ENCODE peak calls at places on chromosome 22, in six cellular contexts. One of them, this sample, is unnamed.
A peak's percentile ranks its signal among the peaks of the same experiment; 100 is the strongest.

GRCh38 chr22:29388759-29389090 is 355 bp upstream of the AP1B1 start:
- DNase-seq in cardiac muscle cell: no peak
- DNase-seq in esophagus muscularis mucosa: no peak
- DNase-seq in gastrocnemius medialis: no peak
- DNase-seq in left ventricle myocardium inferior: no peak
- DNase-seq in H9: no peak
- DNase-seq in this sample: no peak

GRCh38 chr22:21754523-21755128 is 19.0 kb upstream of the YPEL1 start:
- DNase-seq in cardiac muscle cell: no peak
- DNase-seq in esophagus muscularis mucosa: no peak
- DNase-seq in gastrocnemius medialis: peak; percentile 27
- DNase-seq in left ventricle myocardium inferior: peak; percentile 28
- DNase-seq in H9: no peak
- DNase-seq in this sample: no peak

GRCh38 chr22:41030891-41031290 is 61.5 kb upstream of the EP300 start:
- DNase-seq in cardiac muscle cell: no peak
- DNase-seq in esophagus muscularis mucosa: no peak
- DNase-seq in gastrocnemius medialis: no peak
- DNase-seq in left ventricle myocardium inferior: no peak
- DNase-seq in H9: no peak
- DNase-seq in this sample: no peak

GRCh38 chr22:49788492-49788891 is 39.2 kb downstream of the BRD1 start:
- DNase-seq in cardiac muscle cell: no peak
- DNase-seq in esophagus muscularis mucosa: no peak
- DNase-seq in gastrocnemius medialis: peak; percentile 69
- DNase-seq in left ventricle myocardium inferior: peak; percentile 79
- DNase-seq in H9: no peak
- DNase-seq in this sample: peak; percentile 78

GRCh38 chr22:32996702-32997101 is 61.5 kb downstream of the SYN3 start:
- DNase-seq in cardiac muscle cell: no peak
- DNase-seq in esophagus muscularis mucosa: peak; percentile 95
- DNase-seq in gastrocnemius medialis: peak; percentile 79
- DNase-seq in left ventricle myocardium inferior: peak; percentile 78
- DNase-seq in H9: no peak
- DNase-seq in this sample: peak; percentile 86

GRCh38 chr22:29907753-29908515 is 25.0 kb downstream of the MTMR3 start:
- DNase-seq in cardiac muscle cell: peak; percentile 71
- DNase-seq in esophagus muscularis mucosa: no peak
- DNase-seq in gastrocnemius medialis: peak; percentile 85
- DNase-seq in left ventricle myocardium inferior: peak; percentile 72
- DNase-seq in H9: no peak
- DNase-seq in this sample: no peak

GRCh38 chr22:42188808-42189447 is 58.3 kb upstream of the CYP2D6 start:
- DNase-seq in cardiac muscle cell: no peak
- DNase-seq in esophagus muscularis mucosa: no peak
- DNase-seq in gastrocnemius medialis: no peak
- DNase-seq in left ventricle myocardium inferior: no peak
- DNase-seq in H9: no peak
- DNase-seq in this sample: no peak

GRCh38 chr22:29171721-29172120 is 34.0 kb upstream of the EMID1 start:
- DNase-seq in cardiac muscle cell: no peak
- DNase-seq in esophagus muscularis mucosa: no peak
- DNase-seq in gastrocnemius medialis: no peak
- DNase-seq in left ventricle myocardium inferior: no peak
- DNase-seq in H9: no peak
- DNase-seq in this sample: no peak

GRCh38 chr22:50101870-50102565 is 12.2 kb downstream of the MOV10L1 start:
- DNase-seq in cardiac muscle cell: no peak
- DNase-seq in esophagus muscularis mucosa: no peak
- DNase-seq in gastrocnemius medialis: no peak
- DNase-seq in left ventricle myocardium inferior: no peak
- DNase-seq in H9: no peak
- DNase-seq in this sample: no peak

GRCh38 chr22:37242395-37242918 is 1.6 kb downstream of the RAC2 start:
- DNase-seq in cardiac muscle cell: no peak
- DNase-seq in esophagus muscularis mucosa: peak; percentile 94
- DNase-seq in gastrocnemius medialis: peak; percentile 39
- DNase-seq in left ventricle myocardium inferior: peak; percentile 55
- DNase-seq in H9: no peak
- DNase-seq in this sample: peak; percentile 80

GRCh38 chr22:30182365-30182764 is 64.2 kb downstream of the LIF start:
- DNase-seq in cardiac muscle cell: no peak
- DNase-seq in esophagus muscularis mucosa: no peak
- DNase-seq in gastrocnemius medialis: no peak
- DNase-seq in left ventricle myocardium inferior: no peak
- DNase-seq in H9: no peak
- DNase-seq in this sample: no peak

GRCh38 chr22:43006016-43006505 is 8.9 kb downstream of the PACSIN2 start:
- DNase-seq in cardiac muscle cell: no peak
- DNase-seq in esophagus muscularis mucosa: no peak
- DNase-seq in gastrocnemius medialis: no peak
- DNase-seq in left ventricle myocardium inferior: no peak
- DNase-seq in H9: no peak
- DNase-seq in this sample: no peak

GRCh38 chr22:33650244-33650643 is 270.0 kb downstream of the LARGE1 start:
- DNase-seq in cardiac muscle cell: no peak
- DNase-seq in esophagus muscularis mucosa: no peak
- DNase-seq in gastrocnemius medialis: no peak
- DNase-seq in left ventricle myocardium inferior: no peak
- DNase-seq in H9: no peak
- DNase-seq in this sample: no peak

GRCh38 chr22:28345304-28345703 is 334.3 kb downstream of the TTC28 start:
- DNase-seq in cardiac muscle cell: peak; percentile 32
- DNase-seq in esophagus muscularis mucosa: no peak
- DNase-seq in gastrocnemius medialis: no peak
- DNase-seq in left ventricle myocardium inferior: no peak
- DNase-seq in H9: no peak
- DNase-seq in this sample: no peak

GRCh38 chr22:40939202-40939601 is 12.0 kb upstream of the RBX1 start:
- DNase-seq in cardiac muscle cell: no peak
- DNase-seq in esophagus muscularis mucosa: no peak
- DNase-seq in gastrocnemius medialis: no peak
- DNase-seq in left ventricle myocardium inferior: no peak
- DNase-seq in H9: no peak
- DNase-seq in this sample: no peak

GRCh38 chr22:44972363-44973083 is 37.3 kb downstream of the PHF21B start:
- DNase-seq in cardiac muscle cell: no peak
- DNase-seq in esophagus muscularis mucosa: no peak
- DNase-seq in gastrocnemius medialis: no peak
- DNase-seq in left ventricle myocardium inferior: no peak
- DNase-seq in H9: no peak
- DNase-seq in this sample: no peak

GRCh38 chr22:50498322-50498861 is 9.1 kb downstream of the LMF2 start:
- DNase-seq in cardiac muscle cell: peak; percentile 86
- DNase-seq in esophagus muscularis mucosa: no peak
- DNase-seq in gastrocnemius medialis: no peak
- DNase-seq in left ventricle myocardium inferior: no peak
- DNase-seq in H9: peak; percentile 82
- DNase-seq in this sample: no peak

GRCh38 chr22:29082826-29083545 is 10.2 kb downstream of the KREMEN1 start:
- DNase-seq in cardiac muscle cell: no peak
- DNase-seq in esophagus muscularis mucosa: no peak
- DNase-seq in gastrocnemius medialis: no peak
- DNase-seq in left ventricle myocardium inferior: no peak
- DNase-seq in H9: no peak
- DNase-seq in this sample: no peak

GRCh38 chr22:46803031-46803880 is 40.8 kb downstream of the TBC1D22A start:
- DNase-seq in cardiac muscle cell: peak; percentile 76
- DNase-seq in esophagus muscularis mucosa: no peak
- DNase-seq in gastrocnemius medialis: peak; percentile 27
- DNase-seq in left ventricle myocardium inferior: peak; percentile 51
- DNase-seq in H9: peak; percentile 79
- DNase-seq in this sample: peak; percentile 65

GRCh38 chr22:46557736-46558480 is 20.5 kb upstream of the CELSR1 start:
- DNase-seq in cardiac muscle cell: no peak
- DNase-seq in esophagus muscularis mucosa: no peak
- DNase-seq in gastrocnemius medialis: no peak
- DNase-seq in left ventricle myocardium inferior: peak; percentile 56
- DNase-seq in H9: no peak
- DNase-seq in this sample: no peak

GRCh38 chr22:49372111-49372529 is 455.6 kb downstream of the BRD1 start:
- DNase-seq in cardiac muscle cell: no peak
- DNase-seq in esophagus muscularis mucosa: no peak
- DNase-seq in gastrocnemius medialis: no peak
- DNase-seq in left ventricle myocardium inferior: no peak
- DNase-seq in H9: no peak
- DNase-seq in this sample: no peak

GRCh38 chr22:44170470-44170869 is 10.3 kb upstream of the PARVG start:
- DNase-seq in cardiac muscle cell: no peak
- DNase-seq in esophagus muscularis mucosa: no peak
- DNase-seq in gastrocnemius medialis: no peak
- DNase-seq in left ventricle myocardium inferior: no peak
- DNase-seq in H9: no peak
- DNase-seq in this sample: no peak

GRCh38 chr22:39514373-39514973 is 5.9 kb upstream of the ATF4 start:
- DNase-seq in cardiac muscle cell: peak; percentile 58
- DNase-seq in esophagus muscularis mucosa: no peak
- DNase-seq in gastrocnemius medialis: no peak
- DNase-seq in left ventricle myocardium inferior: peak; percentile 62
- DNase-seq in H9: peak; percentile 50
- DNase-seq in this sample: no peak

GRCh38 chr22:44260216-44261035 is 52.3 kb downstream of the SHISAL1 start:
- DNase-seq in cardiac muscle cell: no peak
- DNase-seq in esophagus muscularis mucosa: no peak
- DNase-seq in gastrocnemius medialis: no peak
- DNase-seq in left ventricle myocardium inferior: no peak
- DNase-seq in H9: peak; percentile 10
- DNase-seq in this sample: no peak

GRCh38 chr22:21646608-21647590 is 4.8 kb downstream of the SDF2L1 start:
- DNase-seq in cardiac muscle cell: peak; percentile 89
- DNase-seq in esophagus muscularis mucosa: no peak
- DNase-seq in gastrocnemius medialis: peak; percentile 80
- DNase-seq in left ventricle myocardium inferior: peak; percentile 67
- DNase-seq in H9: peak; percentile 77
- DNase-seq in this sample: peak; percentile 88

GRCh38 chr22:27881404-27881803 is 37.7 kb downstream of the PITPNB start:
- DNase-seq in cardiac muscle cell: no peak
- DNase-seq in esophagus muscularis mucosa: no peak
- DNase-seq in gastrocnemius medialis: peak; percentile 23
- DNase-seq in left ventricle myocardium inferior: peak; percentile 30
- DNase-seq in H9: no peak
- DNase-seq in this sample: no peak

GRCh38 chr22:44680058-44680457 is 21.9 kb upstream of the PRR5 start:
- DNase-seq in cardiac muscle cell: no peak
- DNase-seq in esophagus muscularis mucosa: no peak
- DNase-seq in gastrocnemius medialis: no peak
- DNase-seq in left ventricle myocardium inferior: no peak
- DNase-seq in H9: no peak
- DNase-seq in this sample: no peak

GRCh38 chr22:44102121-44102520 is 78.0 kb downstream of the PARVB start:
- DNase-seq in cardiac muscle cell: no peak
- DNase-seq in esophagus muscularis mucosa: no peak
- DNase-seq in gastrocnemius medialis: no peak
- DNase-seq in left ventricle myocardium inferior: no peak
- DNase-seq in H9: no peak
- DNase-seq in this sample: no peak

GRCh38 chr22:41915035-41915782 is at the start of gene SHISA8:
- DNase-seq in cardiac muscle cell: peak; percentile 66
- DNase-seq in esophagus muscularis mucosa: no peak
- DNase-seq in gastrocnemius medialis: no peak
- DNase-seq in left ventricle myocardium inferior: peak; percentile 47
- DNase-seq in H9: no peak
- DNase-seq in this sample: no peak

GRCh38 chr22:39613549-39613921 is 43.0 kb downstream of the CACNA1I start:
- DNase-seq in cardiac muscle cell: no peak
- DNase-seq in esophagus muscularis mucosa: no peak
- DNase-seq in gastrocnemius medialis: no peak
- DNase-seq in left ventricle myocardium inferior: no peak
- DNase-seq in H9: no peak
- DNase-seq in this sample: no peak

GRCh38 chr22:50326959-50327710 is at the start of gene DENND6B:
- DNase-seq in cardiac muscle cell: peak; percentile 90
- DNase-seq in esophagus muscularis mucosa: no peak
- DNase-seq in gastrocnemius medialis: peak; percentile 75
- DNase-seq in left ventricle myocardium inferior: peak; percentile 85
- DNase-seq in H9: peak; percentile 71
- DNase-seq in this sample: peak; percentile 29

GRCh38 chr22:24512043-24512442 is 16.9 kb downstream of the UPB1 start:
- DNase-seq in cardiac muscle cell: no peak
- DNase-seq in esophagus muscularis mucosa: no peak
- DNase-seq in gastrocnemius medialis: no peak
- DNase-seq in left ventricle myocardium inferior: no peak
- DNase-seq in H9: no peak
- DNase-seq in this sample: no peak
- H3K4me1 ChIP-seq in cardiac muscle cell: peaks cover 21% of the 10 kb centered on the region
- H3K4me1 ChIP-seq in esophagus muscularis mucosa: peaks cover 23% of the 10 kb centered on the region
- H3K4me1 ChIP-seq in gastrocnemius medialis: peaks cover 22% of the 10 kb centered on the region
- H3K4me1 ChIP-seq in left ventricle myocardium inferior: peaks cover 29% of the 10 kb centered on the region
- H3K4me1 ChIP-seq in H9: no peaks in the 10 kb centered on the region
- H3K4me1 ChIP-seq in this sample: no peaks in the 10 kb centered on the region

GRCh38 chr22:31626427-31627150 is 35.4 kb downstream of the PISD start:
- DNase-seq in cardiac muscle cell: no peak
- DNase-seq in esophagus muscularis mucosa: no peak
- DNase-seq in gastrocnemius medialis: no peak
- DNase-seq in left ventricle myocardium inferior: no peak
- DNase-seq in H9: peak; percentile 24
- DNase-seq in this sample: no peak
- H3K4me1 ChIP-seq in cardiac muscle cell: peaks cover 8% of the 10 kb centered on the region
- H3K4me1 ChIP-seq in esophagus muscularis mucosa: peaks cover 67% of the 10 kb centered on the region
- H3K4me1 ChIP-seq in gastrocnemius medialis: peaks cover 46% of the 10 kb centered on the region
- H3K4me1 ChIP-seq in left ventricle myocardium inferior: peaks cover 68% of the 10 kb centered on the region
- H3K4me1 ChIP-seq in H9: no peaks in the 10 kb centered on the region
- H3K4me1 ChIP-seq in this sample: peaks cover 8% of the 10 kb centered on the region

GRCh38 chr22:38260760-38261477 is 11.9 kb downstream of the TMEM184B start:
- DNase-seq in cardiac muscle cell: no peak
- DNase-seq in esophagus muscularis mucosa: no peak
- DNase-seq in gastrocnemius medialis: no peak
- DNase-seq in left ventricle myocardium inferior: no peak
- DNase-seq in H9: no peak
- DNase-seq in this sample: no peak

GRCh38 chr22:38261478-38261803 is 11.4 kb downstream of the TMEM184B start:
- DNase-seq in cardiac muscle cell: no peak
- DNase-seq in esophagus muscularis mucosa: no peak
- DNase-seq in gastrocnemius medialis: no peak
- DNase-seq in left ventricle myocardium inferior: no peak
- DNase-seq in H9: no peak
- DNase-seq in this sample: no peak

GRCh38 chr22:38258895-38259294 is 13.9 kb downstream of the TMEM184B start:
- DNase-seq in cardiac muscle cell: no peak
- DNase-seq in esophagus muscularis mucosa: no peak
- DNase-seq in gastrocnemius medialis: peak; percentile 48
- DNase-seq in left ventricle myocardium inferior: peak; percentile 79
- DNase-seq in H9: no peak
- DNase-seq in this sample: peak; percentile 79

GRCh38 chr22:38257650-38258246 is 15.1 kb downstream of the TMEM184B start:
- DNase-seq in cardiac muscle cell: peak; percentile 38
- DNase-seq in esophagus muscularis mucosa: no peak
- DNase-seq in gastrocnemius medialis: no peak
- DNase-seq in left ventricle myocardium inferior: no peak
- DNase-seq in H9: no peak
- DNase-seq in this sample: no peak

GRCh38 chr22:38259370-38259769 is 13.4 kb downstream of the TMEM184B start:
- DNase-seq in cardiac muscle cell: no peak
- DNase-seq in esophagus muscularis mucosa: no peak
- DNase-seq in gastrocnemius medialis: no peak
- DNase-seq in left ventricle myocardium inferior: no peak
- DNase-seq in H9: no peak
- DNase-seq in this sample: no peak
- H3K4me1 ChIP-seq in cardiac muscle cell: peaks cover 30% of the 10 kb centered on the region
- H3K4me1 ChIP-seq in esophagus muscularis mucosa: peaks cover 83% of the 10 kb centered on the region
- H3K4me1 ChIP-seq in gastrocnemius medialis: peaks cover 71% of the 10 kb centered on the region
- H3K4me1 ChIP-seq in left ventricle myocardium inferior: peaks cover 96% of the 10 kb centered on the region
- H3K4me1 ChIP-seq in H9: no peaks in the 10 kb centered on the region
- H3K4me1 ChIP-seq in this sample: peaks cover 53% of the 10 kb centered on the region

GRCh38 chr22:17479129-17479528 is 84.2 kb upstream of the SLC25A18 start:
- DNase-seq in cardiac muscle cell: no peak
- DNase-seq in esophagus muscularis mucosa: no peak
- DNase-seq in gastrocnemius medialis: no peak
- DNase-seq in left ventricle myocardium inferior: no peak
- DNase-seq in H9: no peak
- DNase-seq in this sample: no peak
- H3K4me1 ChIP-seq in cardiac muscle cell: peaks cover 13% of the 10 kb centered on the region
- H3K4me1 ChIP-seq in esophagus muscularis mucosa: peaks cover 12% of the 10 kb centered on the region
- H3K4me1 ChIP-seq in gastrocnemius medialis: peaks cover 53% of the 10 kb centered on the region
- H3K4me1 ChIP-seq in left ventricle myocardium inferior: peaks cover 25% of the 10 kb centered on the region
- H3K4me1 ChIP-seq in H9: peaks cover 6% of the 10 kb centered on the region
- H3K4me1 ChIP-seq in this sample: no peaks in the 10 kb centered on the region